ENCODE peak calls at places on chromosomes 16 and 17, in four cellular contexts. D is mammary epithelial cell, U is sigmoid colon, A is upper lobe of left lung. V is an unnamed sample. For H3K36me3, the result is how much of the 10 kb centered on the place peaks cover.

GRCh38 chr17:43772877-43773648 is 5.7 kb downstream of the DUSP3 start:
- DNase-seq in D (no peak), U (no peak), A (peak), V (no peak)

GRCh38 chr16:26491271-26491670 is 575.5 kb upstream of the C16orf82 start:
- DNase-seq in D (no peak), U (no peak), A (no peak), V (no peak)

GRCh38 chr17:5817475-5818395 is 233.4 kb upstream of the NLRP1 start:
- DNase-seq in D (no peak), U (no peak), A (no peak), V (no peak)

GRCh38 chr16:31471875-31472558 is at the start of gene TGFB1I1:
- DNase-seq in D (peak), U (peak), A (peak), V (no peak)

GRCh38 chr17:77601054-77601979 is 357.2 kb upstream of the TNRC6C start:
- DNase-seq in D (no peak), U (peak), A (no peak), V (no peak)

GRCh38 chr16:27379919-27380318 is 22.1 kb upstream of the IL21R start:
- DNase-seq in D (no peak), U (no peak), A (peak), V (no peak)

GRCh38 chr17:13437966-13438779 is 163.6 kb downstream of the HS3ST3A1 start:
- DNase-seq in D (no peak), U (no peak), A (no peak), V (no peak)

GRCh38 chr17:39200957-39201510 is 951 bp downstream of the RPL19 start:
- DNase-seq in D (no peak), U (no peak), A (no peak), V (no peak)

GRCh38 chr17:75679706-75680201 is 12.6 kb downstream of the SAP30BP start:
- DNase-seq in D (peak), U (no peak), A (peak), V (no peak)

GRCh38 chr17:78176548-78177025 is 8.2 kb downstream of the SYNGR2 start:
- DNase-seq in D (peak), U (peak), A (peak), V (no peak)

GRCh38 chr17:4940625-4941021 is 555 bp downstream of the RNF167 start:
- DNase-seq in D (no peak), U (no peak), A (no peak), V (no peak)

GRCh38 chr16:66444049-66444481 is 17.0 kb downstream of the BEAN1 start:
- DNase-seq in D (no peak), U (no peak), A (no peak), V (no peak)

GRCh38 chr17:59366040-59366757 is 34.7 kb downstream of the YPEL2 start:
- DNase-seq in D (no peak), U (no peak), A (peak), V (no peak)

GRCh38 chr16:15415411-15416070 is 18.8 kb upstream of the BMERB1 start:
- DNase-seq in D (peak), U (no peak), A (no peak), V (no peak)

GRCh38 chr16:49632111-49632797 is 223.7 kb downstream of the ZNF423 start:
- DNase-seq in D (no peak), U (no peak), A (no peak), V (no peak)

GRCh38 chr17:82407255-82407654 is 10.9 kb upstream of the HEXD start:
- DNase-seq in D (no peak), U (no peak), A (peak), V (no peak)

GRCh38 chr17:18161226-18162094 is 22.2 kb upstream of the ALKBH5 start:
- DNase-seq in D (no peak), U (no peak), A (no peak), V (no peak)

GRCh38 chr17:68544111-68544510 is 31.9 kb downstream of the PRKAR1A start:
- DNase-seq in D (no peak), U (no peak), A (no peak), V (no peak)

GRCh38 chr17:80422981-80423380 is 8.0 kb downstream of the ENDOV start:
- DNase-seq in D (no peak), U (no peak), A (no peak), V (no peak)
- H3K36me3 ChIP-seq in D (under half), U (under half), A (under half), V (under half)

DNA sequence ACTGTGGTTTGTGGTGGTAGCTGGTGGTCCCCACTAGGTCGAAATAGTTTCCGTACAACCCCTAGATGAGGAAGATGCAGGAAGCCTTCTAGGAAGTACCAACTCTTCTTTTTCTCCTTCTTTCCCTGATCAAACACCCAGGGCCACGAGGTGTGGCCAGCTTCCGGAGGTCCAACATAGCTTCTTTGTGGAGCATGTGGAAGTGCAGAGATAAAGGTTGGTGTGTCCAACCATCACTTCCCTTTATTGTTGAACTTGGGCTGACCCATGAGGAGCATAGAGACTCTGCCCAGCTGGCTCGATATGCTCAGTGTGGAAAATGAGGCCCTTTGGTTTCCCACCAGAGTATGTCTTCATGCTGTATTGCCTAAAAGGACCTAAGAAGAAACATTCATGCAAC is 6.3 kb upstream of the RGS9 start:
- DNase-seq in D (no peak), U (no peak), A (no peak), V (no peak)
- TF ChIP-seq CTCF in D (no peak), U (no peak), A (no peak), V (no peak)

DNA sequence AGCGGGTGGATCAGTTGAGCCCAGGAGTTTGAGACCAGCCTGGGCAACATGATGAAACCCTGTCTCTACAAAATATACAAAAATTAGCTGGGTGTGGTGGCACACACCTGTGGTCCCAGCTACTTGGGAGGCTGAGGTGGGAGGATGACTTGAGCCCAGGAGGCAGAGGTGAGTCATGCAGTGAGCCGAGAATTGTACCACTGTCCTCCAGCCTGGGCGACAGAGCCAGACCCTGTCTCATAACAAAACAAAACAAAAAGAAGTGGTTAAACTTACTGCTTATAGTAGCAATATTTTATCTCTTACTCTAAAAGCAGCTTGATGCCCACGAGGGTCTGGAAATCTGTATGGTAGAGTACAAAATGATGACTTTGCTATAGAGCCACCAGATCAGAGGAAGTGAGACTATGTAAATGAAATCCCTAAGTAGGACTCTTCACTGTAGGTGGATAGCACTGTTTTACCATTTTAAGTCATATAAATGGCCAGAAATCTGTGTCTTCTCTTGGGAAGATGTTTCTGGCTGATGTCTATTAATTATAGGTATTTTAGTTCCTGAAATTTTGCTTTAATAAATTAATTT is 60.4 kb upstream of the MRC2 start:
- DNase-seq in D (no peak), U (no peak), A (no peak), V (no peak)
- H3K36me3 ChIP-seq in D (under half), U (under half), A (under half), V (under half)

GRCh38 chr17:81254955-81255717 is 16.0 kb downstream of the NDUFAF8 start:
- DNase-seq in D (no peak), U (peak), A (peak), V (no peak)
- TF ChIP-seq CTCF in D (peak), U (peak), A (peak), V (peak)

DNA sequence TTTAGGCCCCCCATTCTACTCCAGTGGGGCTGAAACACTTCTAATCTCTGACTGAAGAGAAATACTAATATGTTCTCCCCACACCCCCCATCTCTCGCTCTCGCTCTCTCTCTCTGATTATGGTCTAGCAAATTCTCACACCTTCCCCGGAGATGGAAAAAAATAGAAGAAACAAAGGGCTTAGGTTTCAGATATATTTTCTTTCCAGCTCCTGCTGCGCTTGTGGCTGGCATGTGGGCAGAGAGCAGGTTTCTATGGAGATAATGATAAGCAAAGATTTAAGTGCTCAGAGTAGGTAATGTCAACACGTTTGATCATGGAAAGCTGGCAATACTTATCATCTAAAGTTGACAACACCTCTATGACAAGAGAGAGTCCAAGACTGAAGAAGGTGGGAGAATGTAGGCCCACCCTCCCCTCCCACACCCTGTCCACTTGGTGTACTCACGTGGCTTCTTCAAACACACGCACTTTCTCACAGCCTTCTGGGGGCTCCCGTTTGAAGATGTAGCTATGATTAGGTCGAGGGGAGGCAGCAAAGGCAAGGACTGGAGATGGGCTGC is 8.0 kb upstream of the SLC35B1 start:
- DNase-seq in D (no peak), U (no peak), A (no peak), V (no peak)
- H3K36me3 ChIP-seq in D (under half), U (half or more), A (half or more), V (half or more)

GRCh38 chr17:42743595-42744282 is 1.1 kb downstream of the EZH1 start:
- DNase-seq in D (no peak), U (no peak), A (no peak), V (no peak)
- TF ChIP-seq CTCF in D (peak), U (no peak), A (peak), V (no peak)